ENCODE peak calls at places on chromosomes 16 and 17, in ten cellular contexts. L is colonic mucosa; U is dorsolateral prefrontal cortex; X is OCI-LY7; A is CD4-positive, alpha-beta T cell; K is AG04450; I is heart right ventricle; R is nephron progenitor cell; E is mesothelial cell of epicardium; Z is HCT116. S is an unnamed sample.

GRCh38 chr17:4536259-4536741 is 18.9 kb downstream of the MYBBP1A start:
- DNase-seq in L (no peak), U (no peak), X (no peak), A (no peak), K (no peak), I (no peak), R (no peak), E (no peak), Z (no peak), S (no peak)

GRCh38 chr16:53071748-53072301 is 17.0 kb downstream of the CHD9 start:
- DNase-seq in L (no peak), U (peak), X (peak), A (no peak), K (no peak), I (peak), R (no peak), E (peak), Z (no peak), S (no peak)

GRCh38 chr17:81685108-81685507 is 1.3 kb downstream of the HGS start:
- DNase-seq in L (no peak), U (no peak), X (peak), A (no peak), K (peak), I (no peak), R (no peak), E (no peak), Z (no peak), S (no peak)

GRCh38 chr16:30769379-30770089 is 7.4 kb downstream of the RNF40 start:
- DNase-seq in L (no peak), U (no peak), X (no peak), A (no peak), K (no peak), I (no peak), R (no peak), E (no peak), Z (no peak), S (no peak)

GRCh38 chr16:51146256-51146924 is 4.7 kb downstream of the SALL1 start:
- DNase-seq in L (no peak), U (no peak), X (peak), A (no peak), K (no peak), I (no peak), R (no peak), E (no peak), Z (no peak), S (no peak)

GRCh38 chr17:79549111-79549915 is 61.5 kb downstream of the RBFOX3 start:
- DNase-seq in L (no peak), U (peak), X (no peak), A (no peak), K (no peak), I (no peak), R (no peak), E (no peak), Z (no peak), S (no peak)

GRCh38 chr16:30007378-30007895 is 3.4 kb downstream of the DOC2A start:
- DNase-seq in L (no peak), U (no peak), X (no peak), A (no peak), K (no peak), I (no peak), R (no peak), E (no peak), Z (no peak), S (no peak)

GRCh38 chr17:33873218-33873617 is 381.9 kb upstream of the CCL2 start:
- DNase-seq in L (no peak), U (no peak), X (no peak), A (no peak), K (no peak), I (no peak), R (no peak), E (no peak), Z (no peak), S (no peak)

GRCh38 chr16:29784157-29784556 is 6.1 kb downstream of the ZG16 start:
- DNase-seq in L (no peak), U (no peak), X (no peak), A (no peak), K (no peak), I (no peak), R (no peak), E (no peak), Z (no peak), S (no peak)

GRCh38 chr17:8187517-8188407 is 2.2 kb downstream of the BORCS6 start:
- DNase-seq in L (peak), U (peak), X (peak), A (peak), K (peak), I (peak), R (peak), E (peak), Z (peak), S (peak)

GRCh38 chr17:40843242-40843641 is 20.8 kb upstream of the KRT10 start:
- DNase-seq in L (no peak), U (no peak), X (no peak), A (no peak), K (no peak), I (no peak), R (no peak), E (no peak), Z (no peak), S (no peak)

GRCh38 chr16:17529982-17530760 is 59.4 kb upstream of the XYLT1 start:
- DNase-seq in L (no peak), U (no peak), X (no peak), A (no peak), K (no peak), I (no peak), R (no peak), E (no peak), Z (no peak), S (no peak)

GRCh38 chr16:23682181-23682580 is 3.5 kb downstream of the PLK1 start:
- DNase-seq in L (no peak), U (no peak), X (no peak), A (no peak), K (no peak), I (no peak), R (no peak), E (no peak), Z (no peak), S (no peak)

GRCh38 chr16:15819046-15819445 is 37.8 kb downstream of the MYH11 start:
- DNase-seq in L (no peak), U (no peak), X (no peak), A (no peak), K (no peak), I (no peak), R (no peak), E (no peak), Z (no peak), S (no peak)

GRCh38 chr17:3794890-3795757 is 5.9 kb downstream of the ITGAE start:
- DNase-seq in L (no peak), U (no peak), X (peak), A (peak), K (no peak), I (no peak), R (no peak), E (no peak), Z (no peak), S (no peak)

GRCh38 chr16:81291117-81291516 is 23.6 kb upstream of the GAN start:
- DNase-seq in L (no peak), U (no peak), X (no peak), A (no peak), K (no peak), I (no peak), R (no peak), E (no peak), Z (no peak), S (no peak)

GRCh38 chr17:40326832-40327199 is 17.8 kb downstream of the RARA start:
- DNase-seq in L (peak), U (no peak), X (no peak), A (no peak), K (no peak), I (no peak), R (no peak), E (no peak), Z (no peak), S (no peak)

GRCh38 chr17:7184091-7184488 is 4.9 kb upstream of the ASGR1 start:
- DNase-seq in L (peak), U (no peak), X (no peak), A (no peak), K (no peak), I (no peak), R (no peak), E (no peak), Z (no peak), S (no peak)

GRCh38 chr16:87855852-87856715 is 13.2 kb downstream of the SLC7A5 start:
- DNase-seq in L (peak), U (peak), X (peak), A (no peak), K (no peak), I (peak), R (no peak), E (no peak), Z (no peak), S (no peak)

GRCh38 chr17:82020874-82021727 is 1.6 kb downstream of the CENPX start:
- DNase-seq in L (peak), U (peak), X (peak), A (peak), K (peak), I (peak), R (peak), E (peak), Z (peak), S (peak)

GRCh38 chr17:59565959-59566324 is 532 bp downstream of the DHX40 start:
- DNase-seq in L (peak), U (peak), X (peak), A (peak), K (peak), I (peak), R (peak), E (peak), Z (peak), S (peak)

GRCh38 chr16:83842291-83842690 is 34.5 kb downstream of the HSBP1 start:
- DNase-seq in L (no peak), U (no peak), X (no peak), A (no peak), K (no peak), I (no peak), R (no peak), E (no peak), Z (no peak), S (no peak)

GRCh38 chr16:68070811-68071546 is 14.2 kb upstream of the NFATC3 start:
- DNase-seq in L (no peak), U (no peak), X (peak), A (no peak), K (no peak), I (no peak), R (no peak), E (no peak), Z (no peak), S (no peak)

GRCh38 chr17:51298508-51299371 is 38.4 kb downstream of the UTP18 start:
- DNase-seq in L (no peak), U (no peak), X (peak), A (no peak), K (peak), I (no peak), R (no peak), E (no peak), Z (peak), S (peak)

GRCh38 chr17:58281511-58282011 is 826 bp upstream of the MPO start:
- DNase-seq in L (no peak), U (no peak), X (no peak), A (no peak), K (no peak), I (no peak), R (no peak), E (no peak), Z (no peak), S (no peak)

GRCh38 chr17:5786510-5786875 is 202.2 kb upstream of the NLRP1 start:
- DNase-seq in L (no peak), U (no peak), X (no peak), A (no peak), K (no peak), I (no peak), R (no peak), E (no peak), Z (no peak), S (no peak)

GRCh38 chr17:72890711-72891110 is 201.8 kb downstream of the SLC39A11 start:
- DNase-seq in L (no peak), U (no peak), X (no peak), A (no peak), K (no peak), I (no peak), R (no peak), E (no peak), Z (no peak), S (no peak)

GRCh38 chr16:29806641-29807425 is 504 bp downstream of the MAZ start:
- DNase-seq in L (peak), U (no peak), X (peak), A (peak), K (no peak), I (peak), R (peak), E (peak), Z (no peak), S (peak)

GRCh38 chr16:29308644-29309546 is 97.6 kb downstream of the NPIPB11 start:
- DNase-seq in L (no peak), U (no peak), X (no peak), A (no peak), K (no peak), I (no peak), R (no peak), E (no peak), Z (no peak), S (no peak)

GRCh38 chr16:50718061-50718760 is 23.7 kb upstream of the CYLD start:
- DNase-seq in L (no peak), U (no peak), X (no peak), A (no peak), K (no peak), I (no peak), R (no peak), E (no peak), Z (no peak), S (no peak)

GRCh38 chr16:10989494-10989893 is 45.1 kb downstream of the CLEC16A start:
- DNase-seq in L (no peak), U (no peak), X (no peak), A (no peak), K (no peak), I (no peak), R (no peak), E (no peak), Z (no peak), S (no peak)

GRCh38 chr16:10988879-10989278 is 44.5 kb downstream of the CLEC16A start:
- DNase-seq in L (no peak), U (no peak), X (no peak), A (no peak), K (no peak), I (no peak), R (no peak), E (no peak), Z (no peak), S (no peak)

GRCh38 chr16:10987361-10988163 is 43.2 kb downstream of the CLEC16A start:
- DNase-seq in L (no peak), U (no peak), X (no peak), A (no peak), K (no peak), I (no peak), R (no peak), E (no peak), Z (no peak), S (no peak)

GRCh38 chr16:10990378-10990777 is 46.0 kb downstream of the CLEC16A start:
- DNase-seq in L (no peak), U (no peak), X (no peak), A (no peak), K (no peak), I (no peak), R (no peak), E (no peak), Z (no peak), S (no peak)

GRCh38 chr16:10988164-10988803 is 43.9 kb downstream of the CLEC16A start:
- DNase-seq in L (no peak), U (no peak), X (peak), A (peak), K (no peak), I (no peak), R (no peak), E (no peak), Z (no peak), S (peak)
- TF ChIP-seq CTCF in L (peak), U (no peak), X (peak), A (peak), K (peak), I (no peak), R (peak), E (peak), Z (peak), S (peak)

DNA sequence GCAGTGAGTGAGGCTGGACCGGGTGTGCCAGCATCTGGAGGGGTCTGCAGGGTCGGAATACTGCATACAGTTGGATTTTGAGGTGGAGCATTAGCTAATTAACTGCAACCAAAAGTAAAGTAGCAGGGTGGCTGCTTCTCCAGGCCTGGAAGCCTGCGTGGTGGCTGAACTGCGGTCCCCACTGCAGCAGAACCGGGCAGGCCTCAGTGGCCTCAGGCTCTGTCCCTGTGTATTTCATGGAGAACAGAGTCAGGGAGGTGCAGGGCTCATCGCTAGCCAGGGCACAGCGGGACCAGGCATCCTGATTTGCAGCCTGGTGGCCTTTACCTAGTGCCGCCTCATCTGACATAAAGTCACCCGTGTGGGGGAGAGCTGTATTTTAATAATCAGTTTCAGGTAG is 131.9 kb downstream of the RPTOR start:
- DNase-seq in L (no peak), U (no peak), X (no peak), A (no peak), K (no peak), I (no peak), R (no peak), E (no peak), Z (no peak), S (no peak)
- TF ChIP-seq CTCF in L (no peak), U (no peak), X (no peak), A (no peak), K (no peak), I (no peak), R (no peak), E (no peak), Z (no peak), S (no peak)

DNA sequence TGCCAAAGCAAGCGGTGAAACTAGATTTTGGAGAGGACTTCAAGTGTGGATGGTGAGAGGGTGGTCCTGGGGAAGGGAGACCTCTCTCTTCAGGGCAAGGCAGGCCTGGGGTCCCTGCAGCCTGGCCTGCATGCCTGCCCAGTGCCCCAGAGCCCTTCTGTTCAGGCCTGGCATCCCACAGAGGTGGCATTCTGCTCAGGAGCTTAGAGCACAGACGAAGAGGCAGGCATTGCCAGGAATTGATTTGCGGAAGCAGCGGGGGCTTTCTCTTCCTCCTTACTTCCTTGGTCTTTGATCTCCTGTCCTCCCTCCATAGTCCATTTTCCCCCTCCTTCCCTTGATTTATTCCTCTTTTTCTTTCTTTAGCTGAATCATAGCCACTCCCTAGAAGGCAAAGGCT is 15.4 kb upstream of the PIPOX start:
- DNase-seq in L (no peak), U (no peak), X (no peak), A (no peak), K (no peak), I (no peak), R (no peak), E (no peak), Z (no peak), S (no peak)
- TF ChIP-seq CTCF in L (no peak), U (no peak), X (no peak), A (no peak), K (no peak), I (no peak), R (no peak), E (no peak), Z (no peak), S (no peak)

DNA sequence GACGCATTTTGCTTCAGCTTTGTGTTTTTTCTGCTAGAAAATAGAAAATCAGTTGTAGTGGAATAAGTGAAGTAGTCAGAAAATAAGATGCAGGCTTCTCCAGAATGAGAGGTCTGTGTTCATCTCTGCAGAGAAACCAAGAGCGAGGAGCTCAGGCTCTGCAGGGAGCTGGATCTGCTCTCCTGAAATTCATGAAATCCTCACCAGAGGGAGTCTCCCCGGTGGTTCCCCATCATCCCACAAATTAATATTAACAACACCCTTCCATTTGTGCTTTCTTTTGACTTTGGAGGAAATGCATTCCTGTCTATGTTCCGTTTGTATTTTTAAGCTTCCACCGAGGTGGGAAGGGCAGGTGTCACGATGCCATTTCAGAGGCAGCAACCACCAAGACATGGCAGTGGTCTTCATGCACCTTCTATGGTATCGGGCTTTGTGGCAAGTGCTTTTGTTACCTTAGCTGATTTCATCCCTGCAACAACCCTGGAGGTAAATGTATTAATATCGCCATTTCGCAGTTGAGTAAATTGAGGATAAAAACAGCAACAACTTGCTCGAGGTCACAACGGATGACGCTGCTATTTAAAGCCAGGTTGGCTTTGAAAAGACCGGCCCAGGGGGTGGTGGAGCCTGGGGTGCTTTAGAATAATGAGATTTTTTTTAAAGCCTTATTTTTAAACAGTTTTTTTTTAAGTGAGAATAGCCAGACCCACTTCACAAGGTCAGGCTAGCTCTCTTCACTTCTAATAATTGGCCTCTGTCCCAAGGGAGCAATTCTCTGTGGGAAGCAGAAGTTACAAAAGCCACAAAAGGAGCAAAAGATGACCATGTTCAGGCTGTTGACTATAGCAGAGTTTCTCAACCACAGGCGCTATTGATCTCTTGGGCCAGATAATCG is 367.6 kb upstream of the ERCC4 start:
- DNase-seq in L (no peak), U (no peak), X (no peak), A (no peak), K (no peak), I (no peak), R (no peak), E (no peak), Z (no peak), S (no peak)
- TF ChIP-seq CTCF in L (no peak), U (no peak), X (no peak), A (no peak), K (no peak), I (no peak), R (no peak), E (no peak), Z (no peak), S (no peak)

DNA sequence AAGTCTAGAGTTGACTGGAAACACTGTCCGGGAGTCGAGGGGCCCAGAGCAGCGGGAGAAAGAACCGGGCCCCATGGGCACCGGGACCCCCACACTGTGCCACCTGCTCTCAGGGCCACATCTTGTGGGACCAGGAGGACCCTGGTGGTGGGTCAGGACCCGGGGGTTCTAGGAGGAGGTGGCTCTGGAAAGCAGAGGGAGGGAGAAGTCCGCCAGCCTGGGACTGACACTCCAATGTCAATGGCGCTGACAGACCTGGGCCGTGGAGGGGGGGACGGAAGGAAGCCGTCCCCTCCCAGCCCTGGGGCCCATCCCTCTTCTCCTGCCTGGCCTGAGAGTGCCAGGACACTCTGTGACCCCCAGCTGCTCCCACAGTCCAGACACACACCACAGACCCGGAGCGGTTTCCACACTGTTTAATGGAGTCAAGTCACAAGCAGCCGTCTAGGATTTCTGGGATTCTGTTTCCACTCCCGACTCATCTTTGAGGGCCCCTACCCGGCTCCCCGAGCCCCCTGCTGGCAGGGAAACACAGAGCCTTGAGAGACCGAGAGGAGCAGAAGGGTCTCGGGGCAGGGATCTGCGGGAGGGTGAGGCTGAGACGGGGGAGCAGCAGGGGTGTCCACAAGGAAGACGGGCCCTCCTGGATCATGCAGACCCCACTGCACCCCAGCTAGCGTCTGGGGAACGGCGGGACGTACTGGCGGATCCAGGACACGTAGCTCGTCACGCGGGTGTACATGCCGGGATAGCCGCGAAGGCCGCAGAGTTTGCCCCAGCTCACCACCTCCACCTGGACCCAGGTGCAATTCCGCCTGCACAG is 23.6 kb upstream of the UBE2I start:
- DNase-seq in L (no peak), U (no peak), X (no peak), A (no peak), K (no peak), I (no peak), R (no peak), E (no peak), Z (no peak), S (no peak)
- TF ChIP-seq CTCF in L (no peak), U (no peak), X (no peak), A (no peak), K (peak), I (no peak), R (peak), E (no peak), Z (peak), S (no peak)